ENCODE peak calls at places on chromosomes 1 and 21, in four cellular contexts. S is cardiac muscle cell; X is effector CD4-positive, alpha-beta T cell; U is EL. A is an unnamed sample.

GRCh38 chr1:206850401-206850800 is 15.0 kb upstream of the IL20 start:
- DNase-seq in S (no peak), X (no peak), U (no peak), A (no peak)

GRCh38 chr1:39332291-39332690 is 127.8 kb downstream of the MACF1 start:
- DNase-seq in U (no peak), X (no peak), S (no peak), A (no peak)

GRCh38 chr1:228318823-228319241 is 87.8 kb downstream of the TRIM11 start:
- DNase-seq in X (no peak), S (no peak), U (no peak), A (no peak)

GRCh38 chr1:212256404-212256803 is 28.8 kb upstream of the PPP2R5A start:
- DNase-seq in S (no peak), U (no peak), X (no peak), A (no peak)

GRCh38 chr1:207308451-207309190 is 12.9 kb upstream of the CD55 start:
- DNase-seq in U (no peak), X (no peak), S (no peak), A (no peak)

GRCh38 chr21:44485254-44485793 is 30.0 kb downstream of the LRRC3 start:
- DNase-seq in X (peak; percentile 16), S (no peak), U (no peak), A (peak; percentile 16)

GRCh38 chr1:12528021-12528852 is 89.8 kb downstream of the DHRS3 start:
- DNase-seq in U (peak; percentile 34), X (no peak), S (peak; percentile 85), A (no peak)

GRCh38 chr1:46343705-46344104 is 3.1 kb downstream of the NSUN4 start:
- DNase-seq in U (no peak), X (no peak), S (no peak), A (no peak)

GRCh38 chr1:1040004-1040991 is 20.4 kb downstream of the AGRN start:
- DNase-seq in S (peak; percentile 85), U (peak; percentile 90), X (peak; percentile 73), A (peak; percentile 89)

A was measured in erythroblast.